ENCODE peak calls at places on chromosomes 1 and 21, in nine cellular contexts. E, W, U, V, L, J, H, O and Y are unnamed samples.

GRCh38 chr1:78176448-78176847 is 130.7 kb downstream of the GIPC2 start:
- DNase-seq in W (no peak), V (no peak), H (no peak), J (peak), U (peak), O (no peak), E (no peak), L (peak), Y (no peak)

GRCh38 chr1:29332204-29332603 is 95.9 kb downstream of the PTPRU start:
- DNase-seq in U (peak), W (no peak), V (no peak), E (no peak), O (no peak), H (peak), L (peak), J (peak), Y (no peak)

GRCh38 chr21:21067375-21067774 is 69.2 kb downstream of the NCAM2 start:
- DNase-seq in U (no peak), H (no peak), W (no peak), E (no peak), V (no peak), L (no peak), J (no peak), O (no peak), Y (no peak)

GRCh38 chr1:210828996-210829596 is 304.9 kb downstream of the KCNH1 start:
- DNase-seq in L (no peak), U (no peak), O (no peak), W (no peak), H (no peak), E (no peak), V (no peak), J (peak), Y (no peak)

GRCh38 chr1:56526571-56527174 is 52.7 kb downstream of the PLPP3 start:
- DNase-seq in U (peak), O (no peak), H (no peak), V (no peak), E (peak), J (no peak), W (peak), L (no peak), Y (no peak)

GRCh38 chr1:41496080-41497055 is 11.9 kb upstream of the EDN2 start:
- DNase-seq in W (peak), U (peak), E (no peak), O (peak), H (peak), J (peak), V (peak), L (peak), Y (peak)

GRCh38 chr1:204431310-204432184 is 19.9 kb upstream of the PPP1R15B start:
- DNase-seq in H (peak), U (peak), E (peak), O (peak), W (peak), V (peak), J (peak), L (peak), Y (peak)

GRCh38 chr1:26535201-26535600 is 5.6 kb downstream of the RPS6KA1 start:
- DNase-seq in E (no peak), O (no peak), J (no peak), W (no peak), V (no peak), L (no peak), U (no peak), H (no peak), Y (no peak)

GRCh38 chr21:31470896-31471694 is 127.0 kb upstream of the TIAM1 start:
- DNase-seq in U (no peak), V (no peak), E (no peak), L (no peak), O (no peak), H (no peak), W (no peak), J (no peak), Y (no peak)

GRCh38 chr1:15738416-15739113 is 2.5 kb downstream of the SLC25A34 start:
- DNase-seq in H (no peak), W (no peak), J (no peak), O (no peak), L (no peak), U (no peak), V (no peak), E (no peak), Y (no peak)

DNA sequence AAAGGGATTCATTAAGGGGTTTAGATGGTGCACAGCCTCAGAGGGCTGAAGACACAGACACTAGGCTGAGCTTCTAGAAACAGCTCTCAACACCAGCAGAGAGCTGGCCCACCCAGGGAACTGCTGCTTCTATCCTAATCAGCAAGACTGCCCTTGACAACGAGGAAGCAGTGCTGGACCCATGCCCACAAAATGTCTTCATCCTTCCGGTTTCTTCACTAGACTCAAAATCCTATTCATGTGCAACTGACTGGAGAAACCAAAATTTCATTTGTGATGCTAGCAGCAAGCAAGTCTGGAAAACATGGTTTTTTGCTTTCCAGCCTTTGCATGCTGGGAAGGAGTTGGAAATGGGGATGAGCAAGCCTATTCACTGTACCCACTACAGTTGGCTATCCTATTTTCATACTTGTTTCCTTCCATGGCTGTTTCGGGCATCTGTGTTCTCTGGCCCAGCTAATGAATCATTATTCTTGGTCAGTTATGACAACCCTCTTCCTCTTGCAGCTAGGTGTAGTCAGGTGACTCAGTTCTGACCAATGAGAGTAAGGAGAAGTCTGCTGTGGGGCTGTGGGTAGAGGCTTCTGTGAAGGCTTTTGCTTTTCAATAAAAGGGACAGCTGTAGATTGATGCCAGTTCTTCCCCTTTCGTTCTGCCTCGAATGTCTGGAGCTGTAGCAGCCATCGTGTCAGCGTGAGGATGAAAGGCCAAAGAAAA is 14.6 kb upstream of the TMEM61 start:
- DNase-seq in W (peak), H (no peak), U (peak), V (no peak), O (no peak), E (no peak), J (peak), L (peak), Y (no peak)
- TF ChIP-seq CTCF in W (no peak), H (no peak), U (no peak), V (no peak), O (no peak), E (no peak), J (no peak), L (no peak), Y (no peak)

DNA sequence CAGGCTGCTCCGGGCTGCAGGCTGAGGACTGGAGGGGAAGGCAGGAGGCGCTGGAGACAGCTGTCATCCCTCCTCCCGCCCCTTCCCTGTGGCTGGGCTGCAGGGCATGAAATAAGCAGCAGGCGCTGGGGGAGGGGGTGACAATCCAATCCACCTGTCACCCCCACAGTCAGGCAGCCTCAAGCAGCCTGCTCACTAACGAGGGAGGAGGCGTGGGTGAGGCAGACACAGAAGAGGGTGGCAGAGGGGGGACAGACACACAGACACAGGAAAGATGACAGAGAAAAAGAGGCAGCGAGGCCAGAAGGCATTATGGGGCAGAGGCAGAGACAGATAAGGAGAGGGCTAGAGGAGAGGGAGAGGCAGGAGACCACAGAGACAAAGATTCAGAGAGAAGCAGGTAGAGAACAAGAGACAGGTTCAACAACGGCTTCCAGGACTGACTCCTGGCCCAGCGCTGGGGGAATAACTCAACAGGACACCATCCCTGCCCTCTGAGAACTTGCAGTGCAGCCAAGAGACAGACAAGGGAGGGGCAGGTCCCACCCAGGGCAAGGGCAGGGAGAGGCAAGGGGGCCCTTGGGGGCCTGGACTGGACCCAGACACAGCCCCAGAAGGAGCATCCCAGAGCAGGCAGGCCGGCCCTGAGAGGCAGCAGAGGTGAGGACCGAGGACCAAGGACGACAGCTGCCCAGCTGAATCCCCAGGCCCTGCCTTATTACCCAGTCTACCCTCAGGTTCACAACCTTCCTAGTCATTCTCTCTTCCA is 11.2 kb downstream of the MEF2D start:
- DNase-seq in W (no peak), H (no peak), L (no peak), O (no peak), V (no peak), J (no peak), E (no peak), U (no peak), Y (no peak)
- TF ChIP-seq CTCF in W (no peak), H (no peak), L (peak), O (peak), V (no peak), J (peak), E (no peak), U (no peak), Y (no peak)

GRCh38 chr1:236543065-236543669 is 19.4 kb downstream of the LGALS8 start:
- DNase-seq in E (no peak), O (no peak), J (no peak), W (no peak), L (no peak), V (no peak), H (peak), U (no peak), Y (no peak)
- TF ChIP-seq CTCF in E (no peak), O (no peak), J (peak), W (no peak), L (no peak), V (no peak), H (peak), U (no peak), Y (peak)

GRCh38 chr1:111747282-111747734 is 8.1 kb upstream of the INKA2 start:
- DNase-seq in L (peak), U (peak), E (peak), V (no peak), W (peak), J (peak), O (peak), H (peak), Y (no peak)
- TF ChIP-seq CTCF in L (peak), U (peak), E (peak), V (peak), W (peak), J (peak), O (peak), H (peak), Y (peak)

GRCh38 chr1:99648107-99648506 is 2.2 kb downstream of the PALMD start:
- DNase-seq in W (no peak), U (peak), H (no peak), O (no peak), L (peak), V (no peak), E (no peak), J (peak), Y (no peak)
- TF ChIP-seq CTCF in W (no peak), U (peak), H (no peak), O (no peak), L (peak), V (no peak), E (no peak), J (peak), Y (peak)

GRCh38 chr1:22142315-22143064 is 407 bp downstream of the WNT4 start:
- DNase-seq in L (no peak), H (peak), V (no peak), E (no peak), W (peak), U (peak), J (peak), O (peak), Y (peak)
- TF ChIP-seq CTCF in L (no peak), H (no peak), V (no peak), E (no peak), W (no peak), U (no peak), J (peak), O (no peak), Y (peak)

GRCh38 chr1:222540598-222540995 is 7.3 kb downstream of the HHIPL2 start:
- DNase-seq in V (no peak), W (no peak), L (no peak), U (no peak), E (no peak), O (no peak), H (no peak), J (no peak), Y (no peak)

GRCh38 chr1:222546091-222546490 is 1.8 kb downstream of the HHIPL2 start:
- DNase-seq in O (no peak), W (no peak), U (no peak), J (no peak), V (no peak), L (no peak), E (no peak), H (no peak), Y (no peak)

GRCh38 chr1:222546548-222547259 is 1.2 kb downstream of the HHIPL2 start:
- DNase-seq in U (peak), V (no peak), E (no peak), H (no peak), O (no peak), W (no peak), L (peak), J (peak), Y (no peak)

GRCh38 chr1:222547260-222547614 is 667 bp downstream of the HHIPL2 start:
- DNase-seq in O (no peak), J (no peak), V (no peak), W (no peak), H (no peak), L (no peak), E (no peak), U (no peak), Y (no peak)

DNA sequence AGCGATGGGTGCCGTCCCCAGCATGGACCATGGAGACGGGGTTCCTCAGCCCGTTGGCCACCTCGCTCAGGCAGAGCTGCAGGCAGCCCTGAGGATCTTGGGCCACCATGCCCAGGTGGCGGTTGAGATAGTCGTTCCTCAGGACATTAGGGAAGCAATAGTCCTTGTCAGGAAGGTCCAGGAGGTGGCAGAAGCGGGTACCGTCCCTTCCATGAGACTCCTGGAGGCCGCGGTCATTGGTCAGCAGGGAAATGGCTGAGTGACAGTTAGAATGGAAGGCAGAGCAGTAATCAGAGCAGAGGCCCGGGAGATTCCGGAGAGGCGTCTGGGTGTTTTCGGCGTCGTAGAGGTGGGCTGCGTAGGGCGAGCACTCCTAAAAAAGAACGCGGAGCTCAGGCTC is 4.1 kb downstream of the HHIPL2 start:
- DNase-seq in U (no peak), J (no peak), O (no peak), V (no peak), H (no peak), E (no peak), W (no peak), L (no peak), Y (no peak)
- TF ChIP-seq CTCF in U (no peak), J (no peak), O (no peak), V (no peak), H (no peak), E (no peak), W (no peak), L (no peak), Y (no peak)

DNA sequence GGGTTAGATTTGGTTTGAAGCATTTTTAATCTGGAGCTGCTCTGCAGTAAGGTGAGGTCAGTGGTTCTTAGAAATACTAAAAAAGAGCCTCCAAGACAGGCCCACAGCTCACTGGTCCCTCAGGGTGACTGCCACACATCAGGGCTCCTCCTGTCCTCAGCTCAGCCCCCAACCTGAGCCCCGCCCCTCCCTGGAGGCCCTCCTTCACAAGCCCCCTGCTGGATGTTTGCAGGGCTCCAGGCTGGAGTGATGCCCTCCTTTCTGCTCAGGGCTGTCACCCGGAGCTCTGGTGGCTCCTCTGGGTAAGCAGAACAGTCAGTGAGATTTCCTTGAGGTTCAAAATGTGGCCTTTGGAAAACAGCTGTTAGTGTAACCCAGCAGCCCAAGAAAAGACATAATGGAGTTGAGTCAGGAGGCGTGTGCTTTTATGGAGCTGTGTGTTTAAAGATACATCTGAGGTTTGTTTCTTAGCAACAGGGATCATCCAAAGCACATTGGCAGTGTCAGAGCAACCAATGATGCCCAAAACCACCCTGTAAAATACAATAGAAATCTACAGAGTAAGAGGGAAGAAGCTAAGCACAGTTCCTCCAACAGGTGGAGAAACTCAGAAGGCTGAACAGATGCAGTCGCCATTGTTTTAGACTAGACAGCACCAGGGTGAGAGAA is 21.4 kb downstream of the STUM start:
- DNase-seq in H (peak), E (no peak), V (no peak), W (peak), U (no peak), J (no peak), O (peak), L (no peak), Y (peak)
- TF ChIP-seq CTCF in H (peak), E (peak), V (no peak), W (no peak), U (no peak), J (peak), O (peak), L (peak), Y (peak)

DNA sequence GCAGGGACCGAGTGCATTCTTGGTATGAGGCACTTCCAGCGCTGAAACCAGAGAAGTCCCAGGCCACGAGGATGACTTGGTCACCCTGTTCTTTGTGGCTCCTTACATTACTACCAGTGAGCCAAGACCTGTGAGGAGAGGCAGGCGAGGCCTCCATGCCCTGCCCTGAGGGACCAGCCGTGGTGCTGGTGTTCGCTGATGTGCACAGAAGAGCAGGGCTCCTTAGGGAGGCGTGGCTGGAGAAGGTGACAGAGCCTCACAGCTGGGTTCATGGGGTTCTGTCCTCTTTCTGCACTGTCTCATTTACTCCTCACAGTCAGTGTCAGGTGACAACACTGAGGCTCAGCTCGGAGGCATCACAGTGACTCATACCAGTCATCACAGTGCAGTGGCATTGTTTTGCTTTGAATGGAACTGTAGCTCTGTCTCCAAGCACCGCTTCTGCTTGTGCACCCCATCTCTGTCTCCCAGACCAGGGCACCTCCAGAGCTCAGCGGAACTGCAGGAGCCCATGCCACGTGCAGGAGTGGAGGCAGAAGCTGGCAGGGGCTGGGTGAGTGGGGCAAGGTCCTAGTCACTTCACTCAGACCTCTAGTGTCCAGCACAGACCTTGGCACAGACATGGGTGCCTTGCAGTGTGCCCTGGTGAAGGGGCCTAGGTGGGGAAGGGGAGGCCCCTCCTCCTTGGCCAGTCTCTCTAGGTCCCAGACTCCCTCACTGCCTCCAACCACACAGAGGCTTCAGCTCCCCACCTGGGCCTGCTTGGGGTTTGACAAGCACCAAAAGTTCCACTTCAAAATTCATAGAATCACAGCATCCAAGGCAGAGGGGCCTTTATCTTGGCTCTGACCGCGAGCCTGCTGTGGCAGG is 310.9 kb downstream of the MATN1 start:
- DNase-seq in W (no peak), O (no peak), J (no peak), H (peak), E (peak), U (peak), V (no peak), L (no peak), Y (peak)
- TF ChIP-seq CTCF in W (no peak), O (no peak), J (no peak), H (no peak), E (no peak), U (no peak), V (no peak), L (no peak), Y (no peak)